ENCODE peak calls at places on chromosomes 3 and 15, in eight cellular contexts. P is lower lobe of right lung; N is astrocyte; T is CD4-positive, alpha-beta memory T cell; E is HCT116; K is naive thymus-derived CD4-positive, alpha-beta T cell; G is neural progenitor cell; Y is mammary epithelial cell. M is an unnamed sample. For H3K36me3, the result is how much of the 10 kb centered on the place peaks cover.

GRCh38 chr3:102114264-102114979 is 265.1 kb downstream of the NFKBIZ start:
- DNase-seq in P (no peak), N (no peak), T (peak), E (no peak), K (peak), G (no peak), Y (no peak), M (no peak)

GRCh38 chr3:25426408-25426807 is 1.7 kb upstream of the RARB start:
- DNase-seq in P (peak), N (peak), T (no peak), E (no peak), K (no peak), G (peak), Y (peak), M (no peak)

GRCh38 chr15:62545392-62546227 is 380.5 kb upstream of the C2CD4B start:
- DNase-seq in P (no peak), N (peak), T (no peak), E (no peak), K (no peak), G (no peak), Y (peak), M (no peak)

GRCh38 chr3:59542276-59542675 is 492.5 kb upstream of the CFAP20DC start:
- DNase-seq in P (no peak), N (no peak), T (no peak), E (no peak), K (no peak), G (no peak), Y (no peak), M (no peak)

GRCh38 chr15:38254065-38254883 is 1.6 kb downstream of the SPRED1 start:
- DNase-seq in P (peak), N (peak), T (peak), E (peak), K (peak), G (peak), Y (peak), M (peak)

GRCh38 chr3:66023728-66024390 is 14.9 kb downstream of the MAGI1 start:
- DNase-seq in P (no peak), N (no peak), T (no peak), E (no peak), K (no peak), G (no peak), Y (no peak), M (no peak)

GRCh38 chr3:180420804-180421203 is 181.2 kb upstream of the TTC14 start:
- DNase-seq in P (no peak), N (no peak), T (no peak), E (no peak), K (no peak), G (no peak), Y (peak), M (no peak)

GRCh38 chr3:12644297-12644937 is 19.5 kb downstream of the RAF1 start:
- DNase-seq in P (no peak), N (peak), T (no peak), E (no peak), K (no peak), G (no peak), Y (no peak), M (no peak)

GRCh38 chr15:79282371-79283251 is at the start of gene ANKRD34C:
- DNase-seq in P (no peak), N (no peak), T (no peak), E (no peak), K (no peak), G (peak), Y (no peak), M (peak)

GRCh38 chr15:48984811-48985352 is 21.2 kb upstream of the SHC4 start:
- DNase-seq in P (no peak), N (no peak), T (no peak), E (no peak), K (no peak), G (no peak), Y (no peak), M (no peak)

GRCh38 chr15:50257924-50258323 is 7.6 kb downstream of the HDC start:
- DNase-seq in P (no peak), N (peak), T (no peak), E (no peak), K (no peak), G (no peak), Y (peak), M (no peak)

GRCh38 chr15:44084171-44084570 is 110.9 kb downstream of the FRMD5 start:
- DNase-seq in P (no peak), N (peak), T (no peak), E (no peak), K (no peak), G (no peak), Y (peak), M (no peak)

GRCh38 chr3:141738636-141739363 is 702 bp downstream of the RNF7 start:
- DNase-seq in P (no peak), N (peak), T (peak), E (no peak), K (peak), G (peak), Y (peak), M (peak)

GRCh38 chr15:85473455-85473854 is 93.1 kb downstream of the AKAP13 start:
- DNase-seq in P (no peak), N (peak), T (no peak), E (no peak), K (no peak), G (no peak), Y (no peak), M (no peak)

GRCh38 chr3:13088020-13089006 is 15.1 kb upstream of the IQSEC1 start:
- DNase-seq in P (no peak), N (no peak), T (no peak), E (no peak), K (no peak), G (no peak), Y (no peak), M (peak)

GRCh38 chr15:37995461-37996347 is 61.3 kb downstream of the TMCO5A start:
- DNase-seq in P (no peak), N (peak), T (no peak), E (peak), K (no peak), G (peak), Y (peak), M (no peak)

GRCh38 chr15:67004142-67004541 is 61.3 kb upstream of the SMAD3 start:
- DNase-seq in P (no peak), N (no peak), T (no peak), E (no peak), K (no peak), G (no peak), Y (no peak), M (peak)

GRCh38 chr3:60202052-60202753 is 1049.0 kb downstream of the FHIT start:
- DNase-seq in P (no peak), N (no peak), T (no peak), E (no peak), K (no peak), G (no peak), Y (no peak), M (no peak)

GRCh38 chr3:194750409-194750808 is 64.7 kb downstream of the FAM43A start:
- DNase-seq in P (no peak), N (no peak), T (no peak), E (no peak), K (no peak), G (peak), Y (no peak), M (no peak)

GRCh38 chr3:193851941-193852674 is 259.1 kb downstream of the OPA1 start:
- DNase-seq in P (no peak), N (no peak), T (no peak), E (no peak), K (no peak), G (peak), Y (no peak), M (no peak)

GRCh38 chr3:191492601-191493000 is 31.6 kb downstream of the PYDC2 start:
- DNase-seq in P (no peak), N (peak), T (no peak), E (no peak), K (no peak), G (no peak), Y (peak), M (no peak)

GRCh38 chr3:18725668-18726407 is 300.7 kb upstream of the SATB1 start:
- DNase-seq in P (no peak), N (no peak), T (peak), E (no peak), K (peak), G (no peak), Y (no peak), M (no peak)

GRCh38 chr15:92667291-92667904 is 11.8 kb upstream of the FAM174B start:
- DNase-seq in P (no peak), N (no peak), T (no peak), E (no peak), K (no peak), G (no peak), Y (no peak), M (no peak)

GRCh38 chr3:127595303-127595702 is 2.9 kb upstream of the MCM2 start:
- DNase-seq in P (no peak), N (no peak), T (no peak), E (no peak), K (no peak), G (no peak), Y (no peak), M (no peak)

GRCh38 chr15:52100807-52101206 is 11.8 kb downstream of the BCL2L10 start:
- DNase-seq in P (peak), N (peak), T (no peak), E (peak), K (no peak), G (no peak), Y (peak), M (peak)

GRCh38 chr3:10889206-10889960 is 73.4 kb downstream of the SLC6A11 start:
- DNase-seq in P (no peak), N (no peak), T (no peak), E (no peak), K (no peak), G (no peak), Y (peak), M (no peak)

GRCh38 chr15:62914461-62915079 is 128.0 kb upstream of the TPM1 start:
- DNase-seq in P (no peak), N (no peak), T (no peak), E (no peak), K (no peak), G (peak), Y (no peak), M (no peak)

GRCh38 chr3:182729903-182730674 is 63.2 kb upstream of the ATP11B start:
- DNase-seq in P (no peak), N (no peak), T (no peak), E (no peak), K (no peak), G (no peak), Y (no peak), M (peak)

GRCh38 chr15:29046946-29047345 is 161.2 kb downstream of the APBA2 start:
- DNase-seq in P (no peak), N (no peak), T (no peak), E (no peak), K (no peak), G (no peak), Y (no peak), M (no peak)

GRCh38 chr3:178845446-178846118 is 226.0 kb downstream of the ZMAT3 start:
- DNase-seq in P (no peak), N (peak), T (no peak), E (no peak), K (no peak), G (no peak), Y (peak), M (no peak)

GRCh38 chr3:62445267-62445666 is 71.9 kb upstream of the FEZF2 start:
- DNase-seq in P (no peak), N (peak), T (peak), E (no peak), K (peak), G (no peak), Y (peak), M (no peak)

GRCh38 chr3:82224661-82225060 is 463.2 kb upstream of the GBE1 start:
- DNase-seq in P (no peak), N (no peak), T (no peak), E (no peak), K (no peak), G (no peak), Y (no peak), M (no peak)

GRCh38 chr3:122085666-122086065 is 30.5 kb downstream of the CD86 start:
- DNase-seq in P (no peak), N (no peak), T (no peak), E (no peak), K (no peak), G (no peak), Y (no peak), M (no peak)

GRCh38 chr15:47367991-47368390 is 349.3 kb upstream of the SEMA6D start:
- DNase-seq in P (no peak), N (no peak), T (no peak), E (no peak), K (no peak), G (no peak), Y (no peak), M (no peak)

GRCh38 chr3:71294919-71295318 is 288.6 kb downstream of the FOXP1 start:
- DNase-seq in P (no peak), N (no peak), T (no peak), E (no peak), K (no peak), G (no peak), Y (no peak), M (no peak)

GRCh38 chr3:127457094-127457475 is 133.4 kb downstream of the TPRA1 start:
- DNase-seq in P (no peak), N (peak), T (no peak), E (no peak), K (no peak), G (peak), Y (peak), M (no peak)

GRCh38 chr15:64950888-64951287 is 38.8 kb downstream of the SPG21 start:
- DNase-seq in P (no peak), N (no peak), T (no peak), E (no peak), K (no peak), G (no peak), Y (peak), M (no peak)

GRCh38 chr15:64951777-64952418 is 37.8 kb downstream of the SPG21 start:
- DNase-seq in P (no peak), N (no peak), T (no peak), E (no peak), K (no peak), G (no peak), Y (no peak), M (no peak)

GRCh38 chr15:64947211-64947610 is 35.5 kb downstream of the ANKDD1A start:
- DNase-seq in P (no peak), N (no peak), T (no peak), E (no peak), K (no peak), G (no peak), Y (no peak), M (no peak)

GRCh38 chr15:64949383-64950141 is 37.9 kb downstream of the ANKDD1A start:
- DNase-seq in P (no peak), N (no peak), T (no peak), E (no peak), K (no peak), G (no peak), Y (no peak), M (no peak)

GRCh38 chr15:64948916-64949315 is 37.2 kb downstream of the ANKDD1A start:
- DNase-seq in P (no peak), N (no peak), T (no peak), E (no peak), K (no peak), G (no peak), Y (no peak), M (no peak)
- H3K36me3 ChIP-seq in P (under half), N (under half), T (under half), E (under half), K (under half), G (under half), Y (under half), M (under half)

GRCh38 chr3:14424711-14425573 is 22.5 kb downstream of the SLC6A6 start:
- DNase-seq in P (peak), N (no peak), T (peak), E (no peak), K (no peak), G (no peak), Y (no peak), M (no peak)
- H3K36me3 ChIP-seq in P (under half), N (under half), T (under half), E (under half), K (under half), G (under half), Y (under half), M (under half)

GRCh38 chr15:70061696-70062270 is 35.9 kb downstream of the TLE3 start:
- DNase-seq in P (no peak), N (no peak), T (no peak), E (no peak), K (no peak), G (no peak), Y (no peak), M (no peak)

GRCh38 chr15:70062321-70062956 is 35.3 kb downstream of the TLE3 start:
- DNase-seq in P (no peak), N (peak), T (no peak), E (no peak), K (no peak), G (peak), Y (no peak), M (no peak)

GRCh38 chr15:70059476-70060213 is 38.1 kb downstream of the TLE3 start:
- DNase-seq in P (peak), N (no peak), T (no peak), E (no peak), K (no peak), G (no peak), Y (no peak), M (no peak)

GRCh38 chr15:70060214-70061085 is 37.3 kb downstream of the TLE3 start:
- DNase-seq in P (peak), N (no peak), T (no peak), E (no peak), K (no peak), G (no peak), Y (no peak), M (no peak)

GRCh38 chr15:70061086-70061370 is 36.7 kb downstream of the TLE3 start:
- DNase-seq in P (peak), N (peak), T (no peak), E (no peak), K (no peak), G (no peak), Y (no peak), M (no peak)
- H3K36me3 ChIP-seq in P (half or more), N (under half), T (half or more), E (half or more), K (half or more), G (under half), Y (under half), M (half or more)

GRCh38 chr15:88630141-88630721 is 8.6 kb upstream of the ISG20 start:
- DNase-seq in P (no peak), N (no peak), T (no peak), E (no peak), K (no peak), G (no peak), Y (peak), M (no peak)
- H3K36me3 ChIP-seq in P (half or more), N (half or more), T (under half), E (under half), K (under half), G (under half), Y (half or more), M (half or more)

DNA sequence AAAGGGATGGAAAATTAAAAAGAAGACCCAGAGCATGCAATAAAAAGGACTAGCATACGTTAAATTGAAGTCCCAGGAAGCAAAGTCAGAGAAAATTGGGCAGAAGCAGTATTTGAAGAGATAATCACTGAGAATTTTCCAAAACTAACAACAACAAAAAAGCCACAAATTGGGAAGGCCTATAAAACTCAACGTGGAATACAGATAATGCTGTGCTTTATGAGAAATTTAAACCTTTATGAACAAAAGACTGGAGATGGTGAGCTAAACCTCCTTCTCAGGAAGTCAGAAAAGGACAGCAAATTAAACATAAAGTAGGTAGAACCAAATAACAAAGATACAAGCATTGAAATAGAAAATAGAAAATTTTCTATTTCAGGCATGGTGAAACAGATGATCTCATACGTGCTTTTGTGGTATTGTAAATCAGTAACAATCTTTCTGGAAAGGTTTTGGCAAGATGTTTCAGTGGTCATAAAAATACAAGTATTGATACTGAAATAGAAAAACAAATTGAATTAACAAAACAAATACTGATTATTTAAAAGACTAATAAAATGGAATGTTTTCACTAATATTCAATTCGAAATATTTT is 55.6 kb downstream of the LYSMD4 start:
- DNase-seq in P (no peak), N (no peak), T (no peak), E (no peak), K (no peak), G (no peak), Y (no peak), M (peak)
- H3K36me3 ChIP-seq in P (half or more), N (under half), T (under half), E (under half), K (under half), G (under half), Y (under half), M (under half)

GRCh38 chr15:40006646-40007045 is 32.3 kb downstream of the SRP14 start:
- DNase-seq in P (no peak), N (peak), T (no peak), E (no peak), K (no peak), G (no peak), Y (no peak), M (no peak)

GRCh38 chr15:40008061-40008460 is 30.9 kb downstream of the SRP14 start:
- DNase-seq in P (no peak), N (peak), T (no peak), E (no peak), K (no peak), G (no peak), Y (no peak), M (no peak)

GRCh38 chr15:40011303-40011702 is 27.7 kb downstream of the SRP14 start:
- DNase-seq in P (no peak), N (no peak), T (no peak), E (no peak), K (no peak), G (no peak), Y (no peak), M (no peak)

GRCh38 chr15:40014390-40014789 is 24.6 kb downstream of the SRP14 start:
- DNase-seq in P (no peak), N (no peak), T (no peak), E (no peak), K (no peak), G (no peak), Y (no peak), M (no peak)

DNA sequence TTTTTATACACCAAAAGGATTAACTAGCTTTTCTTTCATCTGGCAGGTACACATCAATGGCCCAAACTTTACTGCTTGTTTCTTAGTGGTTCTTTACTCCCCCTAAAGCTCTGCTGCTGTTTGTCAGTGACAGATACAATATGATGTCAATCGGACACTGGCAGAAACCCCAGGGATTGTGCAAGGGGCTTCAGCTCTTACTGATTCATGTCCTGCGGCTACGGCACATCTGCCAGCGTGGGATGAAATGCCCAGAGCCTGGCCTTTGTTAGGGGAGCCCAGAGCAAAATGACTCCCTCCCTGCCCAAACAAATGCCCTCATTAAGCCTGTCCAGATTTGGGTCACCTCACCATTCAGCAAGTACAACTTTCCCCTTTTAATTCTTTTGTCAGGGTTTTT is 28.3 kb downstream of the SRP14 start:
- DNase-seq in P (no peak), N (peak), T (no peak), E (no peak), K (no peak), G (peak), Y (peak), M (no peak)
- H3K36me3 ChIP-seq in P (half or more), N (half or more), T (under half), E (under half), K (under half), G (under half), Y (under half), M (under half)

DNA sequence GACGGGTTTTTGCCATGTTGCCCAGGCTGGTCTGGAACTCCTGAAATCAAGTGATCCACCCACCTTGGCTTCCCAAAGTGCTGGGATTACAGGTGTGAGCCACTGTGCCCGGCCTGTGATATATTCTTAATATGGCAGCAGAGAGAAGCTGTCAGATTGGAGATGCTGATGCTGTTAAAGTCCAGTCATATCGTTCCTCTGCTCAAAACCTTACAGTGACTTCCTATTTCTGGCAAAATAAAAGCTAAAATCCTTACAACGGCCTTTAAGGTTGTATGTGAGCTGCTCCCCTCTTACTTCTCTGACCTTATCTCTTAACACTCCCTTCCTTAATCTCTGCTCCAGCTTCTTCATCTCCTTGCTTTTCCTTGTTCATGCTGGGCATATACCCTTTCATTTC is 26.6 kb upstream of the MGA start:
- DNase-seq in P (no peak), N (no peak), T (no peak), E (no peak), K (no peak), G (no peak), Y (no peak), M (peak)
- H3K36me3 ChIP-seq in P (under half), N (under half), T (under half), E (under half), K (under half), G (under half), Y (under half), M (under half)